ENCODE peak calls at places on chromosome 20, in five cellular contexts. V, K, N, U and C are unnamed samples.

GRCh38 chr20:61842011-61842410 is 223.7 kb downstream of the TAF4 start:
- DNase-seq in V (peak; percentile 12), K (no peak), N (no peak), U (no peak), C (no peak)

GRCh38 chr20:54123587-54124180 is 50.1 kb downstream of the CYP24A1 start:
- DNase-seq in V (no peak), K (peak; percentile 91), N (peak; percentile 100), U (no peak), C (no peak)

GRCh38 chr20:22385602-22386299 is 198.6 kb downstream of the FOXA2 start:
- DNase-seq in V (no peak), K (no peak), N (peak; percentile 54), U (no peak), C (no peak)

GRCh38 chr20:43248341-43248740 is 58.6 kb upstream of the PTPRT start:
- DNase-seq in V (no peak), K (no peak), N (no peak), U (no peak), C (no peak)

GRCh38 chr20:6857929-6858328 is 90.4 kb downstream of the BMP2 start:
- DNase-seq in V (no peak), K (no peak), N (no peak), U (no peak), C (no peak)

GRCh38 chr20:13883425-13883824 is 98.6 kb downstream of the NDUFAF5 start:
- DNase-seq in V (no peak), K (no peak), N (no peak), U (no peak), C (no peak)

GRCh38 chr20:5036828-5037227 is 35.5 kb upstream of the SLC23A2 start:
- DNase-seq in V (no peak), K (no peak), N (no peak), U (no peak), C (no peak)

GRCh38 chr20:8305449-8305978 is 173.4 kb downstream of the PLCB1 start:
- DNase-seq in V (no peak), K (no peak), N (peak; percentile 67), U (peak; percentile 16), C (peak; percentile 9)

GRCh38 chr20:25058051-25058796 is at the start of gene ACSS1:
- DNase-seq in V (peak; percentile 84), K (peak; percentile 33), N (no peak), U (peak; percentile 60), C (no peak)

GRCh38 chr20:5569021-5569420 is 181.2 kb upstream of the SHLD1 start:
- DNase-seq in V (no peak), K (no peak), N (peak; percentile 57), U (peak; percentile 17), C (peak; percentile 7)

GRCh38 chr20:61295726-61296628 is 43.9 kb downstream of the CDH4 start:
- DNase-seq in V (no peak), K (no peak), N (peak; percentile 52), U (no peak), C (no peak)

GRCh38 chr20:32558526-32558925 is 26.6 kb downstream of the NOL4L start:
- DNase-seq in V (peak; percentile 19), K (no peak), N (no peak), U (no peak), C (no peak)

GRCh38 chr20:33463332-33464101 is 20.0 kb upstream of the SNTA1 start:
- DNase-seq in V (no peak), K (no peak), N (no peak), U (peak; percentile 14), C (no peak)

GRCh38 chr20:4006640-4007039 is 8.7 kb downstream of the RNF24 start:
- DNase-seq in V (peak; percentile 91), K (peak; percentile 48), N (no peak), U (peak; percentile 48), C (no peak)

GRCh38 chr20:57332105-57333089 is 2.8 kb downstream of the SPO11 start:
- DNase-seq in V (no peak), K (no peak), N (peak; percentile 40), U (no peak), C (no peak)
- TF ChIP-seq CTCF in V (no peak), K (peak; percentile 48), N (peak; percentile 22), U (no peak), C (peak; percentile 69)

DNA sequence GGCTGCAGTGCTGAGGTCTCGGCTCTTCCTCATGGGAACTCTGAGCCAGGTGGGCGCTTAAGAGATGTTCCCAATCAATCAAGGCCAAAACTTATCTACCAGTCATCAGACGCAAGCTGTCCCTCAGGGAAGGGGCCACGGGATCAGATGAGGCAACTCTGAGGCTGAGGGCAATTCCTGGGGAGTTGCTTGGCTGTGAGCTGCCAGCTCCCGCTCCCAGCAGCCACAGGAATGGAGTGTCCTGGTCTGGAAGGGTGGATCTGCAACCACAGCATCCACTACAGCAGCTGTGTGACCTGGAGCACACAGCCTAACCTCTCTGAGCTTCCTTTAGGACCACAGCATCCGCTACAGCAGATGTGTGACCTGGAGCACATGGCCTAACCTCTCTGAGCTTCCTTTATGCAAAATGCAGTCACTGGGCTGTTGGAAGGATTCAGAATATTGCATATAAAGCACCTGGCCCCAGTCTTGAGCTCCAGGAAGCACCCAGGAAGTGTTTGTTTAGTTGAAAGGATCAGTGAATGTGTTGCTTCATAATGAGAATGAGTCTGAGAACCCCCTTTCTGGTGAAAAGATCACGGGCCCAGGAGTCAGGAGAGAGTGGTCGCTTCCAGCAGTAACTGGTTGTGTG is 60.9 kb downstream of the TFAP2C start:
- DNase-seq in V (no peak), K (peak; percentile 71), N (no peak), U (no peak), C (no peak)
- TF ChIP-seq CTCF in V (no peak), K (no peak), N (no peak), U (no peak), C (no peak)

GRCh38 chr20:10381477-10381876 is 52.5 kb downstream of the MKKS start:
- DNase-seq in V (no peak), K (no peak), N (no peak), U (no peak), C (no peak)
- TF ChIP-seq CTCF in V (no peak), K (no peak), N (no peak), U (no peak), C (no peak)

GRCh38 chr20:37364927-37365272 is 19.0 kb downstream of the SRC start:
- DNase-seq in V (no peak), K (no peak), N (no peak), U (no peak), C (no peak)
- TF ChIP-seq CTCF in V (no peak), K (no peak), N (no peak), U (no peak), C (no peak)

GRCh38 chr20:17580905-17581304 is 11.0 kb downstream of the DSTN start:
- DNase-seq in V (no peak), K (no peak), N (no peak), U (no peak), C (no peak)
- TF ChIP-seq CTCF in V (no peak), K (no peak), N (no peak), U (no peak), C (no peak)